ENCODE peak calls at places on chromosome 15, in nine cellular contexts. A is GM23338; J is cardiac fibroblast; F is choroid plexus epithelial cell; E is heart left ventricle; L is colonic mucosa; Q is omental fat pad; P is prostate gland; W is CD8-positive, alpha-beta T cell. B is an unnamed sample.

GRCh38 chr15:74318376-74319137 is 48.9 kb downstream of the CYP11A1 start:
- DNase-seq in F (peak; percentile 20), J (peak; percentile 56), L (no peak), W (no peak), A (peak; percentile 39), Q (no peak), P (no peak), E (peak; percentile 77), B (no peak)

GRCh38 chr15:87263844-87264243 is 992.7 kb downstream of the NTRK3 start:
- DNase-seq in J (no peak), L (no peak), P (no peak), E (no peak), W (no peak), F (no peak), Q (no peak), A (no peak), B (no peak)

GRCh38 chr15:51883436-51883835 is 54.0 kb downstream of the TMOD3 start:
- DNase-seq in P (no peak), F (peak; percentile 87), L (no peak), E (no peak), W (no peak), J (peak; percentile 78), Q (no peak), A (no peak), B (no peak)

GRCh38 chr15:66865622-66866611 is 163.9 kb downstream of the SMAD6 start:
- DNase-seq in A (peak; percentile 38), W (peak; percentile 40), E (no peak), F (no peak), J (no peak), L (peak; percentile 20), P (no peak), Q (no peak), B (no peak)

GRCh38 chr15:39315200-39315599 is 265.7 kb upstream of the THBS1 start:
- DNase-seq in W (no peak), P (no peak), Q (no peak), F (no peak), E (no peak), A (no peak), J (no peak), L (no peak), B (no peak)

GRCh38 chr15:55344206-55344605 is 25.2 kb downstream of the PIGB start:
- DNase-seq in W (no peak), L (no peak), F (no peak), Q (no peak), J (peak; percentile 18), P (peak; percentile 73), E (no peak), A (peak; percentile 74), B (no peak)

GRCh38 chr15:29029651-29030195 is 143.9 kb downstream of the APBA2 start:
- DNase-seq in A (no peak), W (no peak), E (no peak), Q (no peak), J (no peak), P (no peak), F (no peak), L (no peak), B (no peak)

GRCh38 chr15:101354891-101355623 is 60.0 kb upstream of the SNRPA1 start:
- DNase-seq in L (no peak), Q (no peak), J (no peak), W (no peak), F (no peak), A (no peak), P (no peak), E (no peak), B (no peak)

GRCh38 chr15:86266896-86267484 is 187.3 kb downstream of the AGBL1 start:
- DNase-seq in F (no peak), Q (no peak), L (no peak), J (peak; percentile 0), E (no peak), A (no peak), P (no peak), W (no peak), B (no peak)

GRCh38 chr15:96312641-96313335 is 17.7 kb upstream of the NR2F2 start:
- DNase-seq in J (peak; percentile 79), E (no peak), Q (no peak), A (no peak), W (no peak), L (no peak), F (no peak), P (no peak), B (no peak)

DNA sequence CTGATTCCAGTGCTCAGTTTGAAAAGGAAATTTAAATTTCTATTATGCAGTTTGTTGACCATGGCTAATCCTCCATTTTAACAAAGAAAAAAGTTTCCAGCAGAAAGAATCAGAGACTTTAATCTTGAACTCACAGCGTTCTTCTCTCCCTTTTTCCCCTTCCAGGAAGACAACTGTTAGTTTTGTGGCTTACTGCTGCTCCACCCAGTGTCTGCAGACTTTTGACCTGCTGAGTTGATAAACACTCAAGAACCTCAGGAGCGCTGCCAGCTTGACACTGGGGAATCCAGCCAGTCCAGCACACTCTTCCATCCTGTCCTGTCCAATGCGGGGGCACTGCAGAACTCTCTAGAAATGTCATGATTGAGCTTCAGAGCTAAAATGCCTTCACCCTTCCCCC is 134.6 kb downstream of the LRRC28 start:
- DNase-seq in E (peak; percentile 79), A (no peak), W (no peak), L (peak; percentile 90), Q (no peak), F (peak; percentile 75), P (peak; percentile 23), J (peak; percentile 47), B (no peak)
- TF ChIP-seq CTCF in E (peak; percentile 18), A (no peak), W (no peak), L (no peak), Q (no peak), F (no peak), P (no peak), J (no peak), B (no peak)

GRCh38 chr15:78620021-78620838 is 566 bp downstream of the CHRNA3 start:
- DNase-seq in A (peak; percentile 80), P (no peak), F (peak; percentile 16), Q (no peak), J (peak; percentile 17), W (no peak), L (no peak), E (no peak), B (peak; percentile 73)
- TF ChIP-seq CTCF in A (peak; percentile 77), P (no peak), F (peak; percentile 33), Q (no peak), J (peak; percentile 32), W (no peak), L (no peak), E (peak; percentile 47), B (no peak)

GRCh38 chr15:25535866-25536265 is 97.0 kb upstream of the UBE3A start:
- DNase-seq in L (no peak), J (no peak), P (no peak), E (no peak), W (no peak), F (no peak), Q (no peak), A (no peak), B (no peak)
- TF ChIP-seq CTCF in L (no peak), J (no peak), P (no peak), E (no peak), W (no peak), F (no peak), Q (no peak), A (no peak), B (no peak)

DNA sequence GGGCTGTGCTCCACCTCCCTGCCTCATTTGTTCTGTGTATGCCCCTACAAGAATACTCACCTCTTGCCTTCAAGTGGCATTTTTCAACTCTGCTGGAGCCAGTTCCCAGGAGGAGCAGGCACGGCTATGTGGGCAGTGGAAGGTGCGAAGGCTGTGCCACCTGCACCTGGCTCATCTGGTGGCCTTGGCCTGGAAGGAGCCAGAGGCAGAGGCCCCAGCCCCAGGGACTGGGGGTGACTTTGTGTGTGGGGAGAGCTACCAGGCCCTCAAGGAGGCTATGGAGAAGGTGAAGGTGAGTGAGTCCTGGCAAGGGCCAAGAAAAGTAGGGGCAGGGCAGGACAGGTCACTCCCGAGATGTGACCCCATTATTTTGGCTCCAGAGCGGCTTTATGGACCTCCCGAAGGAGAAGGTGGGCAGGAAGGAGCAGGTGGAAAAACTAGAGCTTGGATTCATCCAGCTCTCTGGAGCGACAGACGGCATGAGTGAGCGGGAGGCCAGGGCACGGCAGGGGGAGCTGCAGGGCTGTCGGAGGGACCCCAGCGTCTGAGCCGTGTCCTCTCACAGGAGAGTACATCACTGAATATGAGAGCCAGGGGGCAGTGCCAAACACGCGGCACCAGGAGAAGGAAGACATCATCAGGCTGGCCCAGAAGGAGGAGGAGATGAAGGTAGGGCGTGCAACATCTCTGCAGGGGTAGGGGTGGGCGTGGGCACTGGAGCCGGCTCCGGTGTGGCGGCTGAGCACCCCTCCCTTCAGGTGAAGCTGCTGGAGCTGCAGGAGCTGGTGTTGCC is 57.3 kb upstream of the UBE2Q2 start:
- DNase-seq in E (no peak), A (peak; percentile 75), Q (no peak), P (no peak), W (peak; percentile 40), F (peak; percentile 23), L (peak; percentile 9), J (peak; percentile 8), B (peak; percentile 51)
- TF ChIP-seq CTCF in E (peak; percentile 29), A (peak; percentile 73), Q (no peak), P (no peak), W (no peak), F (peak; percentile 54), L (no peak), J (peak; percentile 19), B (peak; percentile 26)

GRCh38 chr15:77186518-77187095 is 115.7 kb upstream of the TSPAN3 start:
- DNase-seq in J (peak; percentile 61), A (peak; percentile 41), L (no peak), E (no peak), F (peak; percentile 81), W (no peak), P (no peak), Q (no peak), B (no peak)
- TF ChIP-seq CTCF in J (peak; percentile 51), A (peak; percentile 72), L (peak; percentile 42), E (peak; percentile 71), F (peak; percentile 79), W (peak; percentile 60), P (peak; percentile 29), Q (no peak), B (peak; percentile 28)

B was measured in nephron progenitor cell.